ENCODE peak calls at places on chromosomes 7 and 10, in four cellular contexts. H is GM12865; B is right lobe of liver; Z is CD8-positive, alpha-beta T cell. U is an unnamed sample.

GRCh38 chr7:98870071-98870651 is 347 bp upstream of the TMEM130 start:
- DNase-seq in H (peak; percentile 82), B (no peak), Z (peak; percentile 29), U (peak; percentile 70)

GRCh38 chr10:123252779-123253178 is 98.6 kb downstream of the BUB3 start:
- DNase-seq in H (no peak), B (no peak), Z (no peak), U (no peak)

GRCh38 chr10:8312079-8312478 is 257.6 kb downstream of the GATA3 start:
- DNase-seq in H (no peak), B (no peak), Z (no peak), U (no peak)

GRCh38 chr7:35263396-35263795 is 9.5 kb upstream of the TBX20 start:
- DNase-seq in H (no peak), B (no peak), Z (no peak), U (no peak)

GRCh38 chr10:66586073-66586472 is 339.8 kb upstream of the LRRTM3 start:
- DNase-seq in H (no peak), B (no peak), Z (no peak), U (no peak)

GRCh38 chr10:70458329-70459060 is 17.0 kb upstream of the NODAL start:
- DNase-seq in H (no peak), B (no peak), Z (no peak), U (no peak)

GRCh38 chr10:924524-924859 is 7.0 kb downstream of the LARP4B start:
- DNase-seq in H (no peak), B (no peak), Z (no peak), U (no peak)

GRCh38 chr10:3511483-3511882 is 273.5 kb downstream of the KLF6 start:
- DNase-seq in H (no peak), B (no peak), Z (no peak), U (no peak)

GRCh38 chr10:96721207-96721572 is 876 bp upstream of the PIK3AP1 start:
- DNase-seq in H (no peak), B (no peak), Z (no peak), U (no peak)

GRCh38 chr10:10513067-10513466 is 504.6 kb upstream of the CELF2 start:
- DNase-seq in H (no peak), B (no peak), Z (no peak), U (no peak)

GRCh38 chr10:43215758-43216455 is 51.0 kb downstream of the RASGEF1A start:
- DNase-seq in H (no peak), B (no peak), Z (no peak), U (no peak)

GRCh38 chr10:98567396-98567795 is 120.7 kb upstream of the HPS1 start:
- DNase-seq in H (no peak), B (no peak), Z (no peak), U (no peak)

GRCh38 chr7:1058821-1059199 is 14.5 kb downstream of the GPR146 start:
- DNase-seq in H (peak; percentile 63), B (no peak), Z (no peak), U (no peak)

GRCh38 chr7:106629521-106629920 is 31.4 kb downstream of the CCDC71L start:
- DNase-seq in H (no peak), B (no peak), Z (no peak), U (no peak)

GRCh38 chr7:46133076-46133475 is 212.0 kb upstream of the IGFBP3 start:
- DNase-seq in H (no peak), B (no peak), Z (no peak), U (no peak)

GRCh38 chr7:82723411-82723810 is 279.8 kb upstream of the CACNA2D1 start:
- DNase-seq in H (no peak), B (no peak), Z (no peak), U (no peak)

GRCh38 chr10:71621783-71622526 is 97.6 kb downstream of the C10orf105 start:
- DNase-seq in H (no peak), B (no peak), Z (no peak), U (no peak)

DNA sequence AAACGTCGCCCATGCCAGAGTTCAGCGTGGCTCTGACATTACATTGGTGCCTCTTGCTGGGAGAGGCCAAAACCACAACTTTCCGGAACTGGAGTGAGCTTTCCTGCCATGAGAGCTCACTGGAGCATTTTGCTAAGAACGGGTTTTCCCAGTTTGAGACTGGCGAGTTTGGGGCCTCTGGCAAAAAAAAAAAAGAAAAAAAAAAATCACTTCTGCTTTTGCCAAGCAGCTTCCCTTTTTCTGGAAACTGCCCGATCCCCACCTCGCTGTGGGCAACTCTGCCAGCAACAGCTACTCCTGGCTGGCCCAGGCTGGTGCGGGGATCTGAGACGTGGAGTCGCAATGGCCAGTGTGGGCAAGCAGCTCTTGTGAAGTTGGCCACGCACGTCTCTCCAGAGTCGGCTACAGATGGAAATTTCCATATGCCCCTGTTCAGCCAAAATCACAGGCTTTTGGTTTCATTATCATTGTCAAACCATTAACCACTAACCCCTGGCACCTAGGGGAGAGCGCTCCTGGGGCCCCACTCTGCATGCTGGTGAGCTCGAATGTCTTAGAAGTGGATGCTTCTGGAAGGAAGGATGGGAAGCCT is 25.7 kb downstream of the PRKAG2 start:
- DNase-seq in H (peak; percentile 23), B (no peak), Z (no peak), U (peak; percentile 22)
- H3K4me3 ChIP-seq in H (peak overlapping the region; percentile 29), B (no peak overlapping the region), Z (no peak overlapping the region), U (peak overlapping the region; percentile 32)

GRCh38 chr10:100828744-100829102 is 83.3 kb downstream of the PAX2 start:
- DNase-seq in H (peak; percentile 14), B (no peak), Z (no peak), U (no peak)

GRCh38 chr10:100825946-100826660 is 80.7 kb downstream of the PAX2 start:
- DNase-seq in H (no peak), B (peak; percentile 24), Z (no peak), U (no peak)

GRCh38 chr10:100826661-100826982 is 81.2 kb downstream of the PAX2 start:
- DNase-seq in H (no peak), B (peak; percentile 37), Z (no peak), U (no peak)

GRCh38 chr10:100827819-100828743 is 82.7 kb downstream of the PAX2 start:
- DNase-seq in H (peak; percentile 27), B (no peak), Z (no peak), U (peak; percentile 35)

DNA sequence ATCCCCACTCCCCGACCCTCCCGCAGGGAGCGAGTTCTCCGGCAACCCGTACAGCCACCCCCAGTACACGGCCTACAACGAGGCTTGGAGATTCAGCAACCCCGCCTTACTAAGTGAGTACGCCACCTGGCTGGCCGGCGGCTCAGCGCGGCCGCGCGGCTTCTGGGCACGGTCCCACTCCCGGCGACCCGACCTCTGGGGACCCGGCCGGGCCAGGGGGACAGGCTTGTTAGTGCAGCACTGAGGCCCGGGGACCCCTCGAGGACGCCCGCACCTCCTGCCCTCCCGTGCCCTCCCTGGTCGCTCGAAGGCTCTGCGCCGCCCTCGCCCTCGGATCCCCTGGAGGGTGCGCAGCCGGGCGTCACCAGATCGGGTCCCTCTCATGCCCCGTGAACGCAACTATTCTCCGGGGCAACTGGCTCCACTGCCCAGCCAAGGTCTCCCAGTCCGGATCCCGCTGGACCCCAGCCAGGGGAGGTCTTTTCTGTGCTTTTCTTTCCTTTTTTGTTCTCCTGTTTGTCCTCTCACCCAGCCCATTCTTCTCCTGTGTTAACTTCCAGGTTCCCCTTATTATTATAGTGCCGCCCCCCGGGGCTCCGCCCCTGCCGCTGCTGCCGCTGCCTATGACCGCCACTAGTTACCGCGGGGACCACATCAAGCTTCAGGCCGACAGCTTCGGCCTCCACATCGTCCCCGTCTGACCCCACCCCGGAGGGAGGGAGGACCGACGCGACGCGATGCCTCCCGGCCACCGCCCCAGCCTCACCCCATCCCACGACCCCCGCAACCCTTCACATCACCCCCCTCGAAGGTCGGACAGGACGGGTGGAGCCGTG is 81.8 kb downstream of the PAX2 start:
- DNase-seq in H (no peak), B (peak; percentile 38), Z (no peak), U (peak; percentile 29)
- H3K4me3 ChIP-seq in H (no peak overlapping the region), B (peak overlapping the region; percentile 23), Z (peak overlapping the region; percentile 52), U (peak overlapping the region; percentile 3)

GRCh38 chr10:92834981-92835380 is 13.3 kb upstream of the EXOC6 start:
- DNase-seq in H (no peak), B (no peak), Z (no peak), U (no peak)

GRCh38 chr10:92830478-92831389 is 17.6 kb upstream of the EXOC6 start:
- DNase-seq in H (peak; percentile 22), B (no peak), Z (no peak), U (no peak)

GRCh38 chr10:92832998-92833642 is 15.2 kb upstream of the EXOC6 start:
- DNase-seq in H (peak; percentile 21), B (no peak), Z (no peak), U (no peak)

GRCh38 chr10:92834331-92834730 is 14.0 kb upstream of the EXOC6 start:
- DNase-seq in H (no peak), B (no peak), Z (no peak), U (no peak)

DNA sequence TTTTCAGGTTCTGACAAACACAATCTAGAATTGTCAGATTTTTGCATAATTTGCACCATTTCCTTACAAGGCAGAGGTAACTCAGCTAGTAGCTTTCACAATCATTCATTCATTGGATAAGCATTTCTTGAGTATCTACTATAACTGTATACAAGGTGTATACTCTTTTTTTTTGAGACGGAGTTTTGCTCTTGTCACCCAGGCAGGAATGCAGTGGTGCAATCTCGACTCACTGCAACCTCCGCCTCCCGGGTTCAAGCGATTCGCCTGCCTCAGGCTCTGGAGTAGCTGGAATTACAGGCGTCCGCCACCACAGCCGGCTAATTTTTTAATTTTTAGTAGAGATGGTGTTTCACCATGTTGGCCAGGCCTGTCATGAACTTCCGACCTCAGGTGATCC is 16.2 kb upstream of the EXOC6 start:
- DNase-seq in H (no peak), B (no peak), Z (no peak), U (no peak)
- H3K4me3 ChIP-seq in H (no peak overlapping the region), B (no peak overlapping the region), Z (no peak overlapping the region), U (no peak overlapping the region)

DNA sequence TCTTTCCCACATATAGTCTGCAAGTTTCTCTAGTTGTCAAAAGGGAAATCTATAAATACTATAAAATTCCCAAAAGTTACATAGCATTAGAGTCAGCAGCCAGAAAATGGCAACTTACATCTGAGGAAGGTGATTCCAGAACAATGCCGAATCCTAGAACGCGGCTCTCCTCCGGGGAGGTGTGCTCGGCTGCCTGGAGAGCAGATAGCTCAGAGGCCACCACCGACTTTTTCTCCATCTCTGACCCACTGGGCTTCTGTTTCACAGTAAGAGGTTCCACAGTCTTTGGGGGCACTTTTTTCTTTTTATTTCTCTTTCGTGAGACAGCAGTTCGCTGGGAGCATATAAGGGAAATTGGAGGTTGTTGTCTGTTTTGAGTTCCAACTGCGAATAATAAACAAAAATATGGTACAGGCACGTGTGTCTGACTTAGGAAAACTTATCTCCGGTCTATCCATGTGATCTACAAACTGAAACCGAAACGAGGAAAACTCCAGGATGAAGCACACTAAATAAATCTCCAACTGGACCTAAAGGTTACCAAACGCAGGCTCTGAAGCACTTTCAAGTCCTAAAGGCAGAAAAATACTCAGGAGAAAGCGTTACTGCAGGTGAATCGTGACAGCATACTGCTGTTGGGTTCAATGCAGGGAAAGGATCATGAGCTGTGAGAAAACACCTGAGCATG is 36.2 kb downstream of the BEND7 start:
- DNase-seq in H (no peak), B (no peak), Z (no peak), U (no peak)
- H3K4me3 ChIP-seq in H (no peak overlapping the region), B (peak overlapping the region; percentile 4), Z (no peak overlapping the region), U (no peak overlapping the region)

DNA sequence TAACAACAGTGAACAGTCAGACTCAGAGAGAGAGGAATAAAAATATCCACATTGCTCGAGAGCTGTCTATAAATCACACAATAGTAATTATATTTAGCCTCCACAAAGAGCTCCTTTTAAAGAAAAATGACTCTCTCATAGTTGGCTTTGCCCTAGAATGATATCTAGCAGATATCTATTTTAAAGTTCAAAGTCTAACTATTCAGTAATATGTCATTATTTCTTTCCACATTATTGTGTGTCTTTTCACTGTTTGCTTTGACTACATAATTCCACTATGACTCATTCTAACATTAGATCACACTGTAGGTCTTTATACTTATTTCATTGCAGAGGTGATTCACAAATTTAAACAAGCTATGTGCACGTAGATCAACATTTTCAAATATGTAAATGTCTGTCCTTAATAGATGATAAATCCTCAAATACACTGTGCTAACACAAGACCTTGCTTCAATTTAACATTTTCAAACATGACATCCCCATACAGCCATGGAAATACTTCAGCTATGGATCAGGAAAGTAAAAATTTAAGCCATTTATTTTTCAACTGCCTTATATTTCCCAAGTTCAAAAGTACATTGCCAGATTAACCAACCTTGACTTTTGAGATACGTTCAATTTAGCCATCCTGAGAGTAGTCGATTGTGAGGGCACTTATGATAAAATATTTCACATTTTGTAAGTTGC is 99.9 kb upstream of the AKR1E2 start:
- DNase-seq in H (no peak), B (no peak), Z (no peak), U (no peak)
- H3K4me3 ChIP-seq in H (no peak overlapping the region), B (no peak overlapping the region), Z (no peak overlapping the region), U (no peak overlapping the region)